ENCODE peak calls at places on chromosomes 3 and 15, in six cellular contexts. I is GM23338, P is NCI-H1105, N is progenitor cell of endocrine pancreas, H is LoVo, G is mesothelial cell of epicardium. L is an unnamed sample.

GRCh38 chr15:47351501-47351900 is 365.8 kb upstream of the SEMA6D start:
- DNase-seq in I (no peak), P (no peak), N (no peak), H (no peak), G (no peak), L (no peak)

GRCh38 chr15:57640935-57641682 is 49.4 kb downstream of the MYZAP start:
- DNase-seq in I (peak; percentile 59), P (peak; percentile 45), N (no peak), H (no peak), G (no peak), L (no peak)

GRCh38 chr3:181899702-181900101 is 188.0 kb downstream of the SOX2 start:
- DNase-seq in I (no peak), P (no peak), N (no peak), H (no peak), G (no peak), L (no peak)

GRCh38 chr15:72859023-72859756 is 75.6 kb upstream of the ADPGK start:
- DNase-seq in I (no peak), P (no peak), N (no peak), H (no peak), G (no peak), L (no peak)

GRCh38 chr3:182233405-182233804 is 521.7 kb downstream of the SOX2 start:
- DNase-seq in I (no peak), P (no peak), N (no peak), H (no peak), G (no peak), L (no peak)

GRCh38 chr3:66625464-66626216 is 124.8 kb upstream of the LRIG1 start:
- DNase-seq in I (no peak), P (no peak), N (no peak), H (no peak), G (no peak), L (no peak)

GRCh38 chr3:20039765-20040475 is at the start of gene KAT2B:
- DNase-seq in I (peak; percentile 71), P (peak; percentile 22), N (peak; percentile 86), H (peak; percentile 67), G (peak; percentile 80), L (no peak)

GRCh38 chr3:126129408-126129891 is 45.5 kb upstream of the SLC41A3 start:
- DNase-seq in I (no peak), P (no peak), N (no peak), H (no peak), G (peak; percentile 25), L (no peak)

GRCh38 chr3:14519406-14519805 is 20.7 kb downstream of the GRIP2 start:
- DNase-seq in I (no peak), P (no peak), N (no peak), H (no peak), G (no peak), L (no peak)

GRCh38 chr3:33131328-33132018 is 17.7 kb downstream of the CRTAP start:
- DNase-seq in I (peak; percentile 96), P (peak; percentile 5), N (peak; percentile 33), H (peak; percentile 52), G (peak; percentile 46), L (peak; percentile 64)

GRCh38 chr3:133444071-133444774 is 44.4 kb downstream of the BFSP2 start:
- DNase-seq in I (no peak), P (peak; percentile 29), N (no peak), H (peak; percentile 71), G (no peak), L (no peak)

GRCh38 chr15:25737218-25737643 is 125.9 kb downstream of the ATP10A start:
- DNase-seq in I (no peak), P (no peak), N (no peak), H (no peak), G (no peak), L (no peak)

GRCh38 chr3:197510642-197511018 is 45.1 kb downstream of the BDH1 start:
- DNase-seq in I (no peak), P (no peak), N (no peak), H (no peak), G (no peak), L (no peak)

GRCh38 chr15:47377465-47377864 is 339.8 kb upstream of the SEMA6D start:
- DNase-seq in I (no peak), P (no peak), N (no peak), H (no peak), G (no peak), L (no peak)

GRCh38 chr3:180048108-180048507 is 11.4 kb upstream of the PEX5L start:
- DNase-seq in I (no peak), P (no peak), N (no peak), H (no peak), G (no peak), L (no peak)

GRCh38 chr15:70328137-70329115 is 230.7 kb upstream of the TLE3 start:
- DNase-seq in I (no peak), P (no peak), N (no peak), H (no peak), G (peak; percentile 35), L (no peak)

GRCh38 chr3:144055604-144056003 is 84.0 kb downstream of the DIPK2A start:
- DNase-seq in I (no peak), P (no peak), N (no peak), H (no peak), G (no peak), L (no peak)

GRCh38 chr3:101803152-101803782 is 24.3 kb downstream of the NXPE3 start:
- DNase-seq in I (peak; percentile 81), P (peak; percentile 36), N (no peak), H (peak; percentile 67), G (no peak), L (no peak)

GRCh38 chr3:115436767-115437301 is 186.5 kb upstream of the GAP43 start:
- DNase-seq in I (peak; percentile 56), P (no peak), N (no peak), H (no peak), G (no peak), L (no peak)

GRCh38 chr3:9884555-9885165 is 4.6 kb upstream of the CIDEC start:
- DNase-seq in I (no peak), P (no peak), N (no peak), H (peak; percentile 95), G (no peak), L (no peak)

GRCh38 chr3:178099885-178100284 is 436.4 kb upstream of the KCNMB2 start:
- DNase-seq in I (no peak), P (no peak), N (no peak), H (no peak), G (no peak), L (no peak)

GRCh38 chr15:69718916-69719315 is 266.3 kb downstream of the RPLP1 start:
- DNase-seq in I (no peak), P (no peak), N (no peak), H (no peak), G (no peak), L (no peak)

GRCh38 chr15:22808240-22808639 is 21.8 kb downstream of the NIPA1 start:
- DNase-seq in I (no peak), P (no peak), N (no peak), H (no peak), G (no peak), L (no peak)

GRCh38 chr15:93467327-93467726 is 378.3 kb upstream of the RGMA start:
- DNase-seq in I (no peak), P (peak; percentile 37), N (no peak), H (no peak), G (no peak), L (no peak)

GRCh38 chr3:193816028-193816395 is 223.0 kb downstream of the OPA1 start:
- DNase-seq in I (no peak), P (no peak), N (no peak), H (no peak), G (no peak), L (no peak)

GRCh38 chr3:160401301-160402095 is 2.0 kb downstream of the SMC4 start:
- DNase-seq in I (no peak), P (peak; percentile 19), N (no peak), H (peak; percentile 25), G (no peak), L (no peak)

GRCh38 chr15:95368211-95368610 is 962.3 kb upstream of the NR2F2 start:
- DNase-seq in I (no peak), P (no peak), N (no peak), H (no peak), G (no peak), L (no peak)